ENCODE peak calls at places on chromosome X, in seven cellular contexts. W is IMR-90, C is uterus, Q is kidney, D is fibroblast of lung, M is AG04450, K is ovary. L is an unnamed sample.

GRCh38 chrX:64206556-64207162 is 1.2 kb upstream of the AMER1 start:
- DNase-seq in C (peak), W (peak), K (peak), M (peak), D (peak), Q (no peak), L (no peak)

GRCh38 chrX:617401-617800 is 13.2 kb upstream of the SHOX start:
- DNase-seq in D (no peak), M (no peak), K (no peak), C (no peak), W (no peak), Q (no peak), L (no peak)

GRCh38 chrX:101057095-101057714 is 5.3 kb upstream of the TRMT2B start:
- DNase-seq in W (peak), D (no peak), Q (no peak), K (no peak), C (no peak), M (no peak), L (no peak)

GRCh38 chrX:11899091-11899490 is 141.1 kb downstream of the MSL3 start:
- DNase-seq in D (peak), M (no peak), C (no peak), Q (no peak), W (no peak), K (no peak), L (no peak)

GRCh38 chrX:283115-283845 is 2.1 kb downstream of the PLCXD1 start:
- DNase-seq in M (peak), C (peak), D (peak), Q (peak), K (peak), W (peak), L (peak)

GRCh38 chrX:127577884-127578283 is 474.3 kb downstream of the ACTRT1 start:
- DNase-seq in K (no peak), M (no peak), W (no peak), Q (no peak), D (no peak), C (no peak), L (no peak)

GRCh38 chrX:115518113-115518512 is 42.9 kb upstream of the PLS3 start:
- DNase-seq in D (no peak), C (no peak), W (no peak), K (no peak), Q (no peak), M (no peak), L (no peak)

GRCh38 chrX:94751611-94752010 is 1077.6 kb downstream of the FAM133A start:
- DNase-seq in M (no peak), D (no peak), Q (no peak), K (no peak), C (no peak), W (no peak), L (no peak)

GRCh38 chrX:20718592-20718991 is 451.9 kb upstream of the RPS6KA3 start:
- DNase-seq in W (no peak), D (no peak), M (no peak), K (no peak), Q (no peak), C (no peak), L (no peak)

GRCh38 chrX:12791253-12792228 is at the start of gene PRPS2:
- DNase-seq in C (peak), M (no peak), Q (peak), W (peak), D (peak), K (peak), L (peak)

GRCh38 chrX:124280294-124280902 is 52.1 kb upstream of the TEX13D start:
- DNase-seq in D (peak), Q (no peak), K (no peak), W (no peak), M (no peak), C (no peak), L (no peak)

GRCh38 chrX:17923546-17923945 is 62.4 kb upstream of the RAI2 start:
- DNase-seq in M (no peak), W (no peak), K (no peak), Q (no peak), D (no peak), C (no peak), L (no peak)

GRCh38 chrX:13215729-13216128 is 104.1 kb downstream of the ATXN3L start:
- DNase-seq in K (no peak), D (peak), Q (no peak), C (no peak), M (peak), W (peak), L (no peak)

GRCh38 chrX:24100713-24101112 is 46.0 kb downstream of the EIF2S3 start:
- DNase-seq in Q (no peak), D (no peak), K (no peak), M (no peak), W (peak), C (no peak), L (no peak)

GRCh38 chrX:97399400-97399799 is 515.7 kb downstream of the RPA4 start:
- DNase-seq in M (peak), Q (no peak), D (peak), C (no peak), K (no peak), W (peak), L (no peak)

GRCh38 chrX:291411-291901 is 10.3 kb downstream of the PLCXD1 start:
- DNase-seq in C (no peak), D (no peak), K (peak), W (no peak), Q (peak), M (no peak), L (peak)

GRCh38 chrX:83845397-83845796 is 15.5 kb upstream of the CYLC1 start:
- DNase-seq in C (no peak), M (no peak), K (no peak), D (peak), Q (no peak), W (peak), L (no peak)

GRCh38 chrX:134258202-134258601 is 21.2 kb downstream of the CCDC160 start:
- DNase-seq in C (no peak), D (no peak), K (no peak), Q (no peak), W (no peak), M (no peak), L (no peak)

GRCh38 chrX:129230850-129231512 is 292.3 kb downstream of the SMARCA1 start:
- DNase-seq in M (no peak), K (no peak), D (no peak), Q (no peak), W (no peak), C (no peak), L (no peak)

GRCh38 chrX:29890004-29890403 is 325.4 kb upstream of the MAGEB2 start:
- DNase-seq in Q (no peak), D (peak), C (no peak), M (no peak), W (peak), K (no peak), L (no peak)

GRCh38 chrX:71665747-71666146 is 1.6 kb upstream of the LOC101059915 start:
- DNase-seq in D (no peak), Q (peak), C (no peak), W (no peak), M (no peak), K (no peak), L (no peak)

GRCh38 chrX:148416931-148417330 is 83.5 kb upstream of the AFF2 start:
- DNase-seq in Q (no peak), W (no peak), K (no peak), M (no peak), D (no peak), C (no peak), L (no peak)

GRCh38 chrX:308821-309520 is 9.6 kb downstream of the GTPBP6 start:
- DNase-seq in D (no peak), M (no peak), W (no peak), Q (peak), K (peak), C (no peak), L (peak)

GRCh38 chrX:130216312-130216711 is 44.5 kb downstream of the RAB33A start:
- DNase-seq in C (no peak), Q (no peak), D (peak), W (peak), K (no peak), M (no peak), L (no peak)

GRCh38 chrX:103538728-103539127 is 19.4 kb upstream of the RAB40A start:
- DNase-seq in D (peak), K (no peak), Q (no peak), W (peak), C (no peak), M (no peak), L (no peak)

GRCh38 chrX:85544609-85545008 is 165.1 kb upstream of the POF1B start:
- DNase-seq in Q (no peak), K (no peak), C (no peak), W (no peak), M (no peak), D (peak), L (no peak)

GRCh38 chrX:625137-625691 is 5.4 kb upstream of the SHOX start:
- DNase-seq in M (no peak), Q (no peak), D (no peak), K (no peak), C (no peak), W (no peak), L (no peak)

GRCh38 chrX:103066606-103067005 is 2.6 kb upstream of the BEX1 start:
- DNase-seq in C (no peak), Q (no peak), D (peak), M (no peak), W (no peak), K (no peak), L (no peak)

GRCh38 chrX:106612403-106612789 is 618 bp downstream of the RADX start:
- DNase-seq in K (no peak), W (no peak), D (no peak), M (no peak), Q (no peak), C (no peak), L (no peak)

DNA sequence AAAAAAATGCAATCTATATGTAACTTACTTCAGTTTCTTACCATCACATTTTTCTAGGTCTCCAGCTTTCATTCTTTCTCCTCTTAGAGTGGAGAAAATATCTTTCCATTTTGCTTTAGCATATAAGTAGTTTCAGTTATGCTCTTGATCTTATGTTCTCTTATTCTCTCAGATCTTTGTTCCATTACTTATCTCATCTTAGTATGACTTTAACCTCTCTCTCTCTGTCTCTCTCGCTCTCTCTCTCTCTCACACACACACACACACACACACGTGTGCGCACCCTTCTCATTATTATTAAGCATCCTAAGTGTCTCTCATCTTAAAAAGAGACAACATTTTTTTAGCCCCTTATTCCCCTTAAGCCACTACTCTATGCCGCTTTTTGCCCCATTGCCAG is 92.8 kb downstream of the FAAH2 start:
- DNase-seq in D (no peak), M (no peak), W (no peak), K (no peak), Q (no peak), C (no peak), L (no peak)
- TF ChIP-seq CTCF in D (no peak), M (no peak), W (no peak), K (no peak), Q (no peak), C (no peak), L (no peak)

DNA sequence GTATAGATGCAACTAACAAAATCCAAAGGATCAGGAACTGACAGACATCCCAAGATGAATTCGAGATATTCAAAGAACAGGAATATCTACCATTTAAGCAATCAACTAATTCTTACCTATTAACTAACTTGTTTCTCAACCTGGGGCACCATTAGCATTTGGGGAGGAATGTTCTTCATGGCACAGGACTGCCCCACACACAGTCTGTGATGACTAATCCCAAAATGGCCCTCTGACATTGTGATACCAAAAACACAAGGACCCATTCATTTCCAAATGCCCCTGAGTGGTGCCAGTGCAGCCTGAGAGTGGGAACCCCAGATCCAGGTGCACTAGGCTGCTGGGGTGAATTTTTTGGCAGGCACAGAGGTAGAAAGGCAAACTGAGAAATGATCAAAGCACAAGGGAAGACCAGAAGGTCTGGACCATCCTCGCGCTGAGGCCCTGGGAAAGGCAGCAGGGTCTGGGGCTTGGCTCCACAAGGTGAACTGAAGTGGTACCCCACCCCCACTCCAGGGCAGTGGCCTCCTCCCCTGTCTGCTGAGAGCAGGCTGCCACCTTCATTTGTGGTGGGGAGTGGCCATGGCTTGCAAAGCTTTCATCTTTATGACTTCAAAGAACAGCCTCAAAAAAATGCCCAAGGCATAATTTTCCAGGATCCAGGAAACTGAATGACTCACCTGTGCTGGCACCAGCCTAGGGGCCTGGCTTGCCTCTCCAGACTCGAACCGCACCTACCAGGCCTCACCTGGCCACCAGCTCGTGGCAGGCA is 122.5 kb downstream of the BCOR start:
- DNase-seq in D (no peak), C (no peak), K (no peak), Q (peak), W (no peak), M (no peak), L (no peak)
- H3K27ac ChIP-seq in D (no peak), C (no peak), K (no peak), Q (no peak), W (no peak), M (no peak), L (no peak)

DNA sequence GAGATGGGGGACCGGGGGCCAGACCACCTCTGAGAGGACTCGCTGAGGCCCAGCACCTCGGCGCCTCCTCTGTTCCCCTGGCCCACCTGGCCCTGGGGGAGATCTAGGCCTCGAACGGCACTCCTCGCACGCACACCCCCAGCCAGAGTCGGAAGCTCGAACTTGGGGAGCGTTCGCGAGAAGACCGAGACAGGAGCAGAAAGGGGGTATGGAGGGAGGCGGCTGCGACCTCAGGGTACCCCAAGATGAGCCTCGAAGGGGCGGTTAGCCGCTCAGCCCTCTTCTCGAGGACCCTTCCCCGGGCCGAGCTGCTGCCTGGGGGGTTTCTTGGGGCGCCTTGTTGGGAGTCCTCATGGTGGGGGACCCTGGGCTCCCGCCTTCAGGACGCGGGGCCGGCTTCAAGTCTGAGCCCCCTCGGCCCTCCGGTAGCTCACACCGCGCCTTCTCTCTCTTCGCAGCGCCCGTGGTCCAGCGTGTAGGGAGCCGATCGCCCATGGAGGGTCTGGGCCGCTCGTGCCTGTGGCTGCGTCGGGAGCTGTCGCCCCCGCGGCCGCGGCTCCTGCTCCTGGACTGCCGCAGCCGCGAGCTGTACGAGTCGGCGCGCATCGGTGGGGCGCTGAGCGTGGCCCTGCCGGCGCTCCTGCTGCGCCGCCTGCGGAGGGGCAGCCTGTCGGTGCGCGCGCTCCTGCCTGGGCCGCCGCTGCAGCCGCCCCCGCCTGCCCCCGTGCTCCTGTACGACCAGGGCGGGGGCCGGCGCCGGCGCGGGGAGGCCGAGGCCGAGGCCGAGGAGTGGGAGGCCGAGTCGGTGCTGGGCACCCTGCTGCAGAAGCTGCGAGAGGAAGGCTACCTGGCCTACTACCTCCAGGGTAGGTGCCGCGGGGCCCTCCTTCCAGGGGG is 706 bp downstream of the DUSP9 start:
- DNase-seq in M (no peak), K (no peak), D (no peak), W (no peak), C (peak), Q (peak), L (peak)
- TF ChIP-seq CTCF in M (no peak), K (no peak), D (no peak), W (no peak), C (no peak), Q (no peak), L (no peak)

DNA sequence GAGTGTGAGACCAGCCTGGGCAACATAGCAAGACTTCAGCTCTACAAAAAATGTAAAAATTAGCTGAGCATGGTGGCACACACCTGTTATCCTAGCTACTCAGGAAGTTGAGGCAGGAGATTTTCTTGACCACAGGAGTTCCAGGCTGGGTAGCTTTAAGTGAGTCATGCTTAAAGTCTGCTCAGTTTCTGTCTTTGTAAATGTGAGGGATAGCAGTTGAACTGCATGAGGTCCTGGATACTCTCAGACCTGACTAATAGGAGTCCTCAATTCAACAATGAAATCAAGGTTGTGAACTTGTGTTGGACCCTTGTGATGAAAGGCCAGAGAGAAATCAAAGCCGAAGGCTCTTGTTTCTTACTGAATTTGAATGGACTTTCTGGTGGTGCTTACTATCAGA is 45.2 kb downstream of the STARD8 start:
- DNase-seq in W (peak), K (no peak), M (no peak), C (no peak), Q (no peak), D (no peak), L (no peak)
- H3K27ac ChIP-seq in W (no peak), K (no peak), M (no peak), C (peak), Q (no peak), D (no peak), L (peak)

GRCh38 chrX:46665232-46666162 is 91.9 kb downstream of the CHST7 start:
- DNase-seq in D (no peak), W (peak), C (no peak), Q (no peak), M (no peak), K (no peak), L (no peak)
- TF ChIP-seq CTCF in D (no peak), W (no peak), C (no peak), Q (no peak), M (no peak), K (no peak), L (no peak)

L was measured in heart left ventricle.